ENCODE peak calls at places on chromosomes 4 and X, in seven cellular contexts. U is transverse colon, L is sigmoid colon, I is stomach, T is upper lobe of left lung, S is K562, O is GM12878. M is an unnamed sample.

GRCh38 chrX:24149346-24150050 is at the start of gene ZFX:
- DNase-seq in U (peak), O (no peak), S (peak), I (peak), L (peak), T (peak), M (no peak)

GRCh38 chrX:71606536-71607216 is 11.6 kb downstream of the CXCR3 start:
- DNase-seq in I (no peak), U (no peak), L (no peak), S (no peak), O (no peak), T (no peak), M (no peak)

GRCh38 chrX:40581333-40581910 is 652 bp downstream of the ATP6AP2 start:
- DNase-seq in O (no peak), T (no peak), U (no peak), S (no peak), L (no peak), I (no peak), M (no peak)

GRCh38 chr4:93203708-93204107 is 624.8 kb upstream of the ATOH1 start:
- DNase-seq in O (no peak), T (no peak), S (no peak), L (no peak), U (no peak), I (no peak), M (no peak)

GRCh38 chrX:107894038-107894437 is 68.4 kb downstream of the MID2 start:
- DNase-seq in T (no peak), U (no peak), O (peak), L (no peak), I (no peak), S (peak), M (no peak)

GRCh38 chr4:74534936-74535335 is 90.0 kb downstream of the AREG start:
- DNase-seq in S (no peak), I (no peak), T (no peak), U (no peak), L (no peak), O (no peak), M (no peak)

GRCh38 chr4:22645481-22646182 is 47.1 kb upstream of the GBA3 start:
- DNase-seq in S (no peak), I (no peak), U (no peak), L (no peak), T (no peak), O (no peak), M (no peak)

GRCh38 chr4:89837385-89837995 is 529 bp upstream of the SNCA start:
- DNase-seq in L (no peak), I (no peak), O (no peak), S (peak), T (no peak), U (no peak), M (no peak)

GRCh38 chr4:112523008-112523440 is 7.0 kb upstream of the NEUROG2 start:
- DNase-seq in U (peak), O (no peak), S (peak), T (peak), L (no peak), I (no peak), M (no peak)

GRCh38 chr4:147779449-147779848 is 47.6 kb downstream of the ARHGAP10 start:
- DNase-seq in L (no peak), S (no peak), O (no peak), I (no peak), U (no peak), T (no peak), M (no peak)

GRCh38 chr4:134147941-134148340 is 53.6 kb downstream of the PABPC4L start:
- DNase-seq in U (no peak), S (no peak), T (no peak), O (no peak), I (no peak), L (no peak), M (no peak)

GRCh38 chr4:83629945-83630684 is 94.2 kb downstream of the GPAT3 start:
- DNase-seq in L (peak), O (no peak), U (peak), I (peak), T (no peak), S (peak), M (no peak)

GRCh38 chr4:102687373-102687981 is 73.3 kb downstream of the MANBA start:
- DNase-seq in T (no peak), O (peak), L (no peak), I (no peak), U (no peak), S (no peak), M (no peak)

GRCh38 chrX:104641176-104641575 is 75.2 kb downstream of the IL1RAPL2 start:
- DNase-seq in S (no peak), O (no peak), T (no peak), I (no peak), U (no peak), L (peak), M (no peak)

GRCh38 chrX:68876731-68877130 is 47.9 kb downstream of the EFNB1 start:
- DNase-seq in I (no peak), T (no peak), S (no peak), O (no peak), L (no peak), U (no peak), M (no peak)

GRCh38 chr4:16126714-16127113 is 42.9 kb upstream of the PROM1 start:
- DNase-seq in L (no peak), S (no peak), O (no peak), T (no peak), I (no peak), U (no peak), M (no peak)

DNA sequence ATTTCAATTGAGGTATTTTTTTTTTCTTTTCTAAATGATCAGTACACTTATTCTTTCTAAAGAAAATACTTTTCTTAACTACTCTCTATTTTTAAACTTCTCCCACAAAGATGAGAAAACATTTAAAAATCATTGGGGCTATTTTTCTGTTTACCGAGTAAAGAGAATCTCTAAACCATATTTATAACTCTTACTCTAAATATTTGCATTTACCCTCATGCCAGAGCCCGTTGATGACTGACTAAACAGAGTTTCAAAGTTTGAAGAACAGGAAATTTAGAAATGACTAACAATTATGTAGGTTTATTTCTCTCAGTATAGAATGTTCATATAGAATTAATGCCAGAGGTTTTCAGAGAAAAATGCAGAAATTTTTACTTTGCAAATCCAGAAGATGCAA is 2.7 kb upstream of the ALB start:
- DNase-seq in I (no peak), S (no peak), O (no peak), T (no peak), L (no peak), U (no peak), M (no peak)
- TF ChIP-seq POLR2A in I (no peak), S (no peak), O (no peak), T (no peak), L (no peak), U (no peak), M (no peak)

DNA sequence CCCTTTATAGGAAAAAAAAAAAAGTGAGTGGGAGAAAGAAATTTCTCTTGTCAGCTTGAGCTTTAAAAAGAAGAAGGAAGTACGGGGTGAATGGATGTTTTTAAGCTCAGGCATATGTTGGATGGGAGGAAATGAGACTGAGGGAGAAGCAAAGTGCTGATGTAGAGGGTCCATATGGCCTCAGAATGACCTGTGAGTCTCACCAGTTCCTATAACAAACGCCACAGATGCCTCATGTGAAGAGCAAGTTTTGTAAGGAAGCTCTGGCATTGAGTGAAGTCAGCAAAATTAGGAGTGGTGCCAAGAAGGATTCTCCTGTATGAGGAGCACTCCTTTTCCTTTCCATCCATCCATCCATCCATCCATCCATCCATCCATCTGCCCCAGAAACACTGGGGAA is 214.6 kb downstream of the PTTG2 start:
- DNase-seq in T (no peak), S (no peak), O (no peak), L (no peak), I (no peak), U (no peak), M (no peak)
- TF ChIP-seq EP300 in T (no peak), S (no peak), O (no peak), L (no peak), I (no peak), U (no peak), M (no peak)

GRCh38 chrX:153726286-153727107 is 1.8 kb downstream of the ABCD1 start:
- DNase-seq in T (peak), L (peak), U (peak), O (peak), I (peak), S (peak), M (no peak)
- TF ChIP-seq POLR2AphosphoS5 in T (peak), L (peak), U (no peak), O (no peak), I (no peak), S (no peak), M (no peak)

GRCh38 chr4:110196871-110197420 is 1.5 kb downstream of the ELOVL6 start:
- DNase-seq in T (peak), U (peak), L (peak), O (no peak), I (peak), S (peak), M (peak)

GRCh38 chr4:110195561-110196205 is 2.7 kb downstream of the ELOVL6 start:
- DNase-seq in O (no peak), I (no peak), L (no peak), U (no peak), T (no peak), S (peak), M (no peak)

GRCh38 chr4:110197421-110198398 is 705 bp downstream of the ELOVL6 start:
- DNase-seq in T (peak), L (peak), I (no peak), O (no peak), S (peak), U (peak), M (no peak)

GRCh38 chr4:110193822-110194761 is 4.3 kb downstream of the ELOVL6 start:
- DNase-seq in L (peak), O (peak), S (peak), U (peak), T (no peak), I (peak), M (no peak)

DNA sequence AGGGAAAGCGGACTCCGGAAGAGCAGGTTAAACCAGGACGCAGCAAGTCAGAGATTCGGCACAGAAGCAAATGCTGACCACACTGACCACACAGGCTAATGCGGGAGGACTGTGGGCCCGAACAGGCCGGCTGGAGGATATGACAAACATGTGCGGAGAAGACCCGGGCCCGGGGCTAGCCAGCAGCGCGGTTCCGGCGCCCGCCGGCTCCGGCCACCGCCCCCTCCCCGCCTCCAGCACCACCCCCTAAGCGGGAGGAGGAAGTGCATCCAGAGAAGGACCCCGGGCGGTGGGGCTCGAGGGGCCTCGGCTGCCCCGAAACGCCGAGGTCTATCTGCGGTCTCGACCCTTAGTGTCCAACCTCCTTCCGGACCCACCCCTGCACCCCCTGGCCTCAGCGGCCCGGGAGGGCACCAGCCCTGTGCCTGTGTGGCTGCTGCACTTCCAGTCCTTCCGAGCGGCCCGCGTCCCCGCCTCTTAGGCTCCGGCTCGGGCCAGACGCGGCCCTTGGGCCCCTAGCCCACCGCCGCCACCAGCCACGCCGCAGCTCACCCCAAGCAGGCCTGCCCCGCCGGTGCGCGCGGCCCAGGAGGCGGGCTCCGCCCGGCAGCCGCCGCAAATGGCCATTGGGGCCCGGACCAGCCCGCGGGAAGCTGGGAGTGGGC is 2.1 kb downstream of the ELOVL6 start:
- DNase-seq in S (peak), I (peak), T (peak), L (peak), O (no peak), U (peak), M (no peak)
- TF ChIP-seq POLR2A in S (peak), I (no peak), T (no peak), L (peak), O (peak), U (peak), M (no peak)

DNA sequence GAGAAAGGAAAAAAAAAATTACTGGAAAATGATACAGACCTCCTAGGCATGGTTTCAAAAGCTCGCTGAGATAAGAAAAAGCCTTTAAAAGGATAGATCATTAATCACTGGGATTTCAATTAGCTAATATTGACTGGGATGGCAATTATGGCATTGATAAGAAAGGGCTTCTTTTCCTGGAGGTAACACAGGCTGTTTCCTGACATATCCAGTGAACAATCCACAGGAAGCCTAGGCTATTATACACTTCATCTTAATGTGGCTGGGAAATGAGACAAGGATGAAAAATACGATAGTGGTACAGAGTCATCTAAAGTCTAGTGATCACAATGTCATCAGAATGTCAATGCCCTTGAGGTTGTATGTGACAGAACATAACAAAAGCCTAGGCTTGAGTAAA is 1579.3 kb downstream of the C4orf33 start:
- DNase-seq in S (no peak), I (no peak), U (no peak), O (no peak), T (no peak), L (no peak), M (no peak)
- TF ChIP-seq EP300 in S (no peak), I (no peak), U (no peak), O (no peak), T (no peak), L (no peak), M (no peak)

GRCh38 chr4:150078041-150078995 is at the start of gene DCLK2:
- DNase-seq in T (peak), O (no peak), U (peak), L (peak), I (peak), S (peak), M (peak)
- TF ChIP-seq POLR2AphosphoS5 in T (peak), O (no peak), U (peak), L (peak), I (peak), S (no peak), M (no peak)